ENCODE peak calls at places on chromosomes 6 and 20, in five cellular contexts. U, Q, D, M and T are unnamed samples.
A peak's percentile ranks its signal among the peaks of the same experiment; 100 is the strongest.

GRCh38 chr20:53413188-53413631 is 180.4 kb downstream of the ZNF217 start:
- DNase-seq in U (no peak), Q (peak; percentile 66), D (peak; percentile 50), M (no peak), T (no peak)

GRCh38 chr6:62672989-62673388 is 387.0 kb upstream of the KHDRBS2 start:
- DNase-seq in U (no peak), Q (no peak), D (no peak), M (no peak), T (no peak)

GRCh38 chr6:74798302-74798701 is 407.6 kb downstream of the COL12A1 start:
- DNase-seq in U (no peak), Q (no peak), D (no peak), M (no peak), T (no peak)

GRCh38 chr6:20706293-20707165 is 172.3 kb downstream of the CDKAL1 start:
- DNase-seq in U (no peak), Q (no peak), D (no peak), M (no peak), T (no peak)

GRCh38 chr6:7025861-7026260 is 81.9 kb upstream of the RREB1 start:
- DNase-seq in U (no peak), Q (no peak), D (no peak), M (no peak), T (no peak)

GRCh38 chr6:2945069-2945452 is 26.3 kb downstream of the SERPINB6 start:
- DNase-seq in U (no peak), Q (no peak), D (no peak), M (no peak), T (peak; percentile 81)

GRCh38 chr20:19427480-19427879 is 215.0 kb downstream of the SLC24A3 start:
- DNase-seq in U (no peak), Q (no peak), D (no peak), M (peak; percentile 54), T (peak; percentile 78)

GRCh38 chr6:134951494-134952263 is 1.8 kb upstream of the ALDH8A1 start:
- DNase-seq in U (no peak), Q (no peak), D (no peak), M (no peak), T (no peak)

GRCh38 chr6:15132854-15133670 is 112.8 kb upstream of the JARID2 start:
- DNase-seq in U (peak; percentile 36), Q (no peak), D (no peak), M (no peak), T (no peak)

GRCh38 chr6:148750826-148751225 is 4.0 kb downstream of the UST start:
- DNase-seq in U (no peak), Q (no peak), D (peak; percentile 52), M (no peak), T (no peak)

GRCh38 chr6:1082040-1082935 is 229.6 kb upstream of the FOXQ1 start:
- DNase-seq in U (no peak), Q (no peak), D (no peak), M (no peak), T (no peak)

GRCh38 chr6:45689926-45690615 is 312.3 kb upstream of the SUPT3H start:
- DNase-seq in U (no peak), Q (no peak), D (no peak), M (no peak), T (peak; percentile 68)

GRCh38 chr6:130853555-130854183 is 26.5 kb downstream of the SMLR1 start:
- DNase-seq in U (no peak), Q (no peak), D (no peak), M (no peak), T (no peak)

GRCh38 chr20:8408587-8409307 is 276.7 kb downstream of the PLCB1 start:
- DNase-seq in U (no peak), Q (no peak), D (no peak), M (no peak), T (no peak)

GRCh38 chr6:168884646-168885086 is 369.0 kb downstream of the THBS2 start:
- DNase-seq in U (peak; percentile 67), Q (peak; percentile 87), D (peak; percentile 74), M (peak; percentile 35), T (no peak)

GRCh38 chr6:137878810-137879285 is 11.8 kb downstream of the TNFAIP3 start:
- DNase-seq in U (no peak), Q (peak; percentile 81), D (no peak), M (peak; percentile 55), T (no peak)

GRCh38 chr6:92352130-92352529 is 1067.2 kb downstream of the EPHA7 start:
- DNase-seq in U (no peak), Q (no peak), D (no peak), M (no peak), T (no peak)

GRCh38 chr20:4174909-4175308 is 159.6 kb upstream of the RNF24 start:
- DNase-seq in U (no peak), Q (no peak), D (no peak), M (no peak), T (no peak)

GRCh38 chr6:31394381-31394780 is 9.0 kb upstream of the MICA start:
- DNase-seq in U (no peak), Q (no peak), D (no peak), M (no peak), T (no peak)

GRCh38 chr6:51528556-51528955 is 558.9 kb downstream of the PKHD1 start:
- DNase-seq in U (no peak), Q (no peak), D (no peak), M (no peak), T (no peak)

GRCh38 chr6:137188855-137189254 is 15.4 kb upstream of the IL22RA2 start:
- DNase-seq in U (no peak), Q (no peak), D (no peak), M (no peak), T (no peak)

GRCh38 chr6:143449731-143450452 is 603 bp downstream of the ADAT2 start:
- DNase-seq in U (no peak), Q (no peak), D (peak; percentile 15), M (no peak), T (no peak)

GRCh38 chr20:19408971-19409370 is 196.5 kb downstream of the SLC24A3 start:
- DNase-seq in U (no peak), Q (no peak), D (no peak), M (no peak), T (no peak)

GRCh38 chr6:139640911-139641310 is 266.5 kb upstream of the CITED2 start:
- DNase-seq in U (no peak), Q (no peak), D (no peak), M (no peak), T (no peak)

GRCh38 chr20:40251284-40251932 is 437.6 kb downstream of the MAFB start:
- DNase-seq in U (no peak), Q (no peak), D (no peak), M (no peak), T (peak; percentile 42)

GRCh38 chr6:137661601-137662000 is 167.4 kb upstream of the OLIG3 start:
- DNase-seq in U (no peak), Q (no peak), D (peak; percentile 37), M (no peak), T (no peak)

GRCh38 chr6:36618366-36619355 is 24.5 kb downstream of the SRSF3 start:
- DNase-seq in U (no peak), Q (no peak), D (no peak), M (no peak), T (no peak)

GRCh38 chr6:126127662-126128061 is 141.3 kb downstream of the TRMT11 start:
- DNase-seq in U (no peak), Q (no peak), D (no peak), M (no peak), T (no peak)

GRCh38 chr6:35728663-35729348 is 8.0 kb upstream of the ARMC12 start:
- DNase-seq in U (no peak), Q (peak; percentile 77), D (peak; percentile 37), M (peak; percentile 94), T (no peak)

GRCh38 chr20:1567392-1568165 is 10.1 kb upstream of the SIRPD start:
- DNase-seq in U (no peak), Q (no peak), D (no peak), M (no peak), T (no peak)

GRCh38 chr6:27667651-27668441 is 194.9 kb upstream of the ZNF184 start:
- DNase-seq in U (no peak), Q (no peak), D (no peak), M (no peak), T (no peak)

DNA sequence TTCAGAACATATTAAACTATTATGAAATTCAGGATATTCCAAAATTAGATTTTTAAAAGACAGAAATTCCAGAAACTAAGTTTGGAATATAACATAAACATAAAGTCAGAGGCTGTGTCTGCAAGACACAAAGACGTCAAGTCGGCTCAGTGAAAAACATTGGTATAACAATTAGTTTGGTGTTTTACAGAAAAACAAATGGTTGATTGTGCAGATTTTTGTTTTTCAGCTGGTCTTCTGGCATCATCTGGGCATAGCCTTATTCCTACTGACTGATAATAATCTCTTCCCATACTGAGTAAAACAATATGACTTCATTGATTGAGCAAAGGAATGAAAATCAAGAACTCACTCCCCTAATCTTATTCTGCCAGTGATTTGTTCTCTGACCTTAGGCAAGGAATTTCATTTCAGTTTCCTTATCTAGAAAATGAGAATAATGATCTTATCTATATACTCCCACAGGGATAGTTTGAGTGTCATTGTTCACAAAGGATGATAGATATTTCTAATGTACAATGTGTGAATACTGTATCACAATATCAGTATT is 84.3 kb downstream of the FRK start:
- DNase-seq in U (no peak), Q (no peak), D (no peak), M (no peak), T (no peak)
- TF ChIP-seq POLR2A in U (no peak), Q (no peak), D (no peak), M (no peak), T (no peak)

GRCh38 chr6:24982231-24982630 is 46.5 kb upstream of the RIPOR2 start:
- DNase-seq in U (no peak), Q (no peak), D (no peak), M (no peak), T (no peak)
- H3K36me3 ChIP-seq in U (no peaks in the 10 kb centered on the region), Q (no peaks in the 10 kb centered on the region), D (no peaks in the 10 kb centered on the region), M (no peaks in the 10 kb centered on the region), T (no peaks in the 10 kb centered on the region)

DNA sequence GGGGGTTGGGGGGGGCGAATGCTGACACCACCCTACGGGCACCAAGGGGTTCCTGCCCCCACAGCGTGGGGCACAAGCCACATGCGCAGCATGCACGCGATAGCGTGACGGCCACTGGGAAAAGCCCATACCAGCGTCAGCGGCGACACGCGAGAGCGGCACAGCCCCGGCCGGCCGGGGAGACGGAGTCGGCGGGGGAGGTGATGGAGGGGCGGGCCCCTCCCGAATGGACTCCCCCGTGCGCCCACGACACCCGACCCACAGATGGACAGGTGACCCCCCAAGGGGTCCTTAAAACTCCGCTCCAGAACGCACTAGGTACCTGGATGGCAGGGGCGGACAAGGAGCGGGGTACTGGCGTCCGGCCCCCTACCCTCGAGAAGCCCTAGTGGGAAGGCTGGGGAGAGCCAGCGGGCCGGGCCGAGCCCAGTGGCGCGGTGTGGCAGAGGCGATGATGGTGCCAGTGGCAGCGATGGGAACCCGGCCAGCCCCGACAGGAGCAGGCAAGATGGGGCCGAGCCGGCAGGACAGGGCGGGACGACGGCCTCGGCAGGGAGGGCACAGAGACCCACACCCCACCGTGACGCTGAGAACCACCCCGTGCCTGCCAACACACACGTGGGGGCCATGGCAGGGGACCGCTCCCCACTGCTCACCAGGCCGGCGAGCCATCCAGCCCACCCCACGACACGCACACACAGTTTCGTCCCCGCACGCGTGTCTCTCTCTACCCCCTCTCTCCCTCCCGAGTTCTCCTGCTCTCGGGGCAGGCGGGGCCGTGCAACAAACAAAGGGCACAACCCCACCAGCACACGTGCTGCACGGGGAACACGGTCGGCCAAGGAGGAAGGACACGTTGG is 1959.8 kb upstream of the DEFB115 start:
- DNase-seq in U (no peak), Q (peak; percentile 46), D (no peak), M (no peak), T (peak; percentile 89)
- H3K9me3 ChIP-seq in U (no peaks in the 10 kb centered on the region), Q (no peaks in the 10 kb centered on the region), D (no peaks in the 10 kb centered on the region), M (peaks cover 54% of the 10 kb centered on the region), T (no peaks in the 10 kb centered on the region)

DNA sequence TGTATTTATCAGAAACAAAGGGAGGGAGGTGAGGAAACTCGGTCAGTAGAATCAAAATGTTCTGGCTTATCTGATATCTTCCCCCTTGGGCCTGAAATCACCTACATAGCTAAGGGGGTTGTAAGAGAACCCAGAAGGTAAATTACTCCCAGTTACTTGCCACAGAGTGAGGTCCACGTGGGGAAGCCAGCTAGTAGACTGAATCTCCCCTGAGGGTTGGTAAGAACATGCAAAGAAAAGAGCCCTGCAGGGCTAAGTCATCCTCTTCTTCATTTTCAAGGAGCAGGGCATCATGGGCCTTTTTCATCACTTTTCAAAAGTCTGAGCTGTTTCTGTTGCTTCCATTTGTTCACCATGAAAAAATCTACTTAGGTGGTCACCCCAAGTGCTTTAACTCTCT is 115.4 kb downstream of the QRSL1 start:
- DNase-seq in U (no peak), Q (no peak), D (no peak), M (no peak), T (no peak)
- TF ChIP-seq POLR2A in U (no peak), Q (no peak), D (no peak), M (no peak), T (no peak)